ENCODE peak calls at places on chromosomes 16 and 17, in ten cellular contexts. K, Y, E, A, B, Q, U, V, X and O are unnamed samples.

GRCh38 chr16:26816885-26817571 is 249.7 kb upstream of the C16orf82 start:
- DNase-seq in K (no peak), A (no peak), Y (no peak), B (no peak), U (no peak), Q (no peak), E (no peak), V (peak; percentile 78), X (no peak), O (no peak)

GRCh38 chr17:78120971-78121800 is 7.4 kb downstream of the TMC6 start:
- DNase-seq in V (no peak), U (no peak), E (no peak), K (peak; percentile 79), X (no peak), Y (peak; percentile 50), B (no peak), A (no peak), Q (no peak), O (no peak)

GRCh38 chr16:11405331-11406176 is 60.3 kb downstream of the RMI2 start:
- DNase-seq in Y (peak; percentile 13), E (no peak), Q (no peak), K (peak; percentile 33), U (peak; percentile 36), X (no peak), B (no peak), V (peak; percentile 32), A (no peak), O (no peak)

GRCh38 chr17:65604070-65604469 is 42.6 kb upstream of the AXIN2 start:
- DNase-seq in B (no peak), X (no peak), A (no peak), Y (no peak), Q (no peak), K (no peak), U (no peak), V (no peak), E (no peak), O (no peak)

GRCh38 chr16:3718019-3718391 is 681 bp upstream of the TRAP1 start:
- DNase-seq in Y (no peak), X (no peak), Q (no peak), U (peak; percentile 4), V (no peak), A (no peak), B (no peak), K (no peak), E (no peak), O (no peak)

GRCh38 chr16:88008835-88009234 is 57.6 kb downstream of the BANP start:
- DNase-seq in A (peak; percentile 23), X (no peak), K (no peak), E (no peak), B (peak; percentile 10), V (no peak), Q (no peak), U (no peak), Y (no peak), O (no peak)

GRCh38 chr17:20955437-20956323 is 87.1 kb downstream of the USP22 start:
- DNase-seq in A (no peak), E (no peak), B (no peak), V (no peak), X (no peak), U (peak; percentile 64), Y (no peak), Q (no peak), K (no peak), O (no peak)

GRCh38 chr16:23434380-23434779 is 18.6 kb downstream of the COG7 start:
- DNase-seq in A (no peak), Y (no peak), X (no peak), U (peak; percentile 84), B (no peak), V (no peak), K (no peak), E (no peak), Q (no peak), O (no peak)

GRCh38 chr17:50575581-50576210 is 15.2 kb downstream of the CACNA1G start:
- DNase-seq in K (no peak), Y (no peak), Q (no peak), V (no peak), X (no peak), U (no peak), A (no peak), B (no peak), E (no peak), O (no peak)

GRCh38 chr16:12992066-12992465 is 90.7 kb downstream of the SHISA9 start:
- DNase-seq in U (no peak), E (no peak), B (no peak), K (no peak), V (no peak), Q (no peak), A (no peak), Y (no peak), X (no peak), O (no peak)

GRCh38 chr17:4116516-4116915 is 26.3 kb downstream of the ZZEF1 start:
- DNase-seq in V (no peak), U (no peak), Y (no peak), A (no peak), K (no peak), Q (no peak), E (no peak), B (no peak), X (no peak), O (no peak)

GRCh38 chr17:4119299-4119698 is 23.5 kb downstream of the ZZEF1 start:
- DNase-seq in U (no peak), Q (no peak), Y (no peak), E (no peak), V (no peak), K (no peak), X (no peak), B (no peak), A (no peak), O (no peak)

GRCh38 chr17:4120332-4120731 is 22.5 kb downstream of the ZZEF1 start:
- DNase-seq in X (no peak), E (no peak), K (no peak), A (no peak), Q (no peak), V (no peak), U (no peak), Y (no peak), B (no peak), O (no peak)

DNA sequence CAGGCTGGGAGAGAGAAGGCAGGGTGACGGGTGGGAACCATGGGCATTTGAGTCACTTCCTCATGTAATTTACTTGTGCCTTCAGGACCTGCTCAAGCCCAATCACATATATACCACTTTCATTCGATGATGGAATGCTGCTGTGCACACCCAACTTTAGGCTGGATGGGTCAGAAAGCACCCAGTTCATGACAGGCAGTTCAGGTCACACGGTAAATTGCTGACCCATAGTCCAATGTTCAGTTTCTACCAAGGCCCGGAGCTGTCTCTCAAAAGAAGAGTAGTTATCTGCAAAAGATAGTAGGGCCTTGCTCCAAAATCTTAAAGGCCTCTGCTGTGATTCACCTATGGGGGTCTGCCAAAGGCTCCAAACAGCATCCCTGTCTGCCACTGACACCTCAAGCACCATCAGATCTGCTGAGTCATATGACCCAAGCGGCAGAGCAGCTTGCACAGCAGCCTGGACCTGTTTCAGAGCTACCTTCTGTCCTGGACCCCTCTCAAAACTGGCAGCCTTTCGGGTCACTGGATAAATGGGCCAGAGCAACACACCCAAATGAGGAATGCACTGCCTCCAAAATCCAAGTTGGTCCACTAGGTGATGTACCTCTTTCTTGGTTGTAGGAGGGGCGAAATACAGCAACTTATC is 24.6 kb downstream of the ZZEF1 start:
- DNase-seq in Q (no peak), U (no peak), X (no peak), A (no peak), V (no peak), Y (no peak), B (no peak), K (no peak), E (no peak), O (no peak)
- H3K27me3 ChIP-seq in Q (no peaks in the 10 kb centered on the region), U (no peaks in the 10 kb centered on the region), X (no peaks in the 10 kb centered on the region), A (no peaks in the 10 kb centered on the region), V (no peaks in the 10 kb centered on the region), Y (no peaks in the 10 kb centered on the region), B (no peaks in the 10 kb centered on the region), K (no peaks in the 10 kb centered on the region), E (no peaks in the 10 kb centered on the region), O (no peaks in the 10 kb centered on the region)

DNA sequence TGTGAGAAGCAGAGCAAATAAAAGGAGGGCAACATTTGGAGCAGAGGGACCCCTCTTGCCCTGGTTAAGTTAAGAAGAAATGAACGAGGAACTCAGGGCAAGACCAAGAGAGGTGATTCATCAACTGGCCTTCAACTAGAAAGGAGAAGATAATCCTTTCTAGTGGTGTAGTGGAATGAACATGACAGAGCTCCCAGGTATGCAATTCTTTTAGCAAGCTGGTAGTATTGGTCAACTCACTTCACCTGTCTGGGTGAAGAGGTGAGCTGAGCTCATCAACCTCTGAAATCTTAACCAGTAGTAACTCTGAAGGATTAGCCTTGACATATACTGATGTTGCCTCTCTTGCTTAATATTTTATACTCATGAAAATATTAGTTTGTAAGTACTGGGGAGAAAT is 1024.7 kb upstream of the GOT2 start:
- DNase-seq in K (no peak), V (no peak), Y (no peak), B (no peak), Q (no peak), A (no peak), X (no peak), E (no peak), U (no peak), O (no peak)
- H3K9me3 ChIP-seq in K (no peaks in the 10 kb centered on the region), V (peaks cover 8% of the 10 kb centered on the region), Y (no peaks in the 10 kb centered on the region), B (no peaks in the 10 kb centered on the region), Q (no peaks in the 10 kb centered on the region), A (no peaks in the 10 kb centered on the region), X (no peaks in the 10 kb centered on the region), E (no peaks in the 10 kb centered on the region), U (no peaks in the 10 kb centered on the region), O (no peaks in the 10 kb centered on the region)

GRCh38 chr17:72118588-72119279 is 2.1 kb upstream of the SOX9 start:
- DNase-seq in K (no peak), A (peak; percentile 72), Y (no peak), B (peak; percentile 78), E (no peak), X (peak; percentile 73), U (peak; percentile 93), V (peak; percentile 63), Q (no peak), O (peak; percentile 72)
- H3K27me3 ChIP-seq in K (no peaks in the 10 kb centered on the region), A (peaks cover 45% of the 10 kb centered on the region), Y (peaks cover 9% of the 10 kb centered on the region), B (peaks cover 38% of the 10 kb centered on the region), E (peaks cover 85% of the 10 kb centered on the region), X (peaks cover 13% of the 10 kb centered on the region), U (peaks cover 91% of the 10 kb centered on the region), V (peaks cover 5% of the 10 kb centered on the region), Q (peaks cover 85% of the 10 kb centered on the region), O (peaks cover 4% of the 10 kb centered on the region)

DNA sequence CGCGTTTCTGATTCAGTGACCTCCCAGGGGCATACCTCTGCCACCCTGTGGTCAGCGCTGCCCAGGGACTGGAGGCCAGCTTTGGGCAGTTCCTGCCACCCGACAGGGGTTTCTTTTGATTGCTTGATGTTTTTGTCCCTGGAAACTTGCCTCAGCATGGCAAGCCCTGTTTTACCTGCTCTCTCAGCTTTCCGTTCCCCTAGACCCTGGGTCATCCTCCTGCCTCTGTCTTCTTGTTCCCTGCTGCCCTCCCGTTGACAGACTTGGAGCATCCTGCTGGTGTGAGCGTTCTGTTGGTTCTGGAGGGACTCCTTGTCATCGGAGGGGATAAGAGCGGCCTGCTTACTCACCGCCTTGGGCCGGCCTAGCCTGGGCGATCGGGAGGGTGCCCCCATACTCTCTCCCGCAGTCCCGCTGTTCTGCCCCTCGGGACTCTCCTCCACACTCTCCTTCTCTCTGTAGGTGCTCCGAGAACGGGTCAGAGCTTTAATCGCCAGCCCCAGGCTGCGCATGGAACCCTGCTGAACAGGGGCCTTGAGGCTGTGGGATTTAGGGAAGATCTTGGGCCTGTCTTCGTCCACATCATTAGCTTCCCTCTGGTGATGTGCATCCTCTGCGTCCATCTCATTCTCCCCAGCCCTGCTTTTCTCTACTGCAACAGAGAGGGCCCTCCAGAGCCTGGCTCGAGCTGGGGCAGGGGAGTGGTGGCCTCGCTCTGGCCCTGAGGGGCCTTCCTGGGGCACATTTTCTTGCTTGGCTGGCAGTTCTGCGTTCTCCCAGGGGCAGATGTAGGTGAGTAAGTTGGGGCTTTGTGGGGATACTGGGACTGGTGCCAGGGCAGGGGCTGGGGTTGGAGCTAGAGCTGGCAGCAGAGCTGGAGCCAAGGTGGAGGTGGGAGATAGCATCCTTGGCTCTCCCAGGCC is 13.7 kb downstream of the GPR179 start:
- DNase-seq in A (peak; percentile 39), K (no peak), B (no peak), X (no peak), V (no peak), U (no peak), Y (no peak), Q (no peak), E (peak; percentile 56), O (no peak)
- H3K9me3 ChIP-seq in A (no peaks in the 10 kb centered on the region), K (no peaks in the 10 kb centered on the region), B (no peaks in the 10 kb centered on the region), X (no peaks in the 10 kb centered on the region), V (no peaks in the 10 kb centered on the region), U (no peaks in the 10 kb centered on the region), Y (no peaks in the 10 kb centered on the region), Q (no peaks in the 10 kb centered on the region), E (no peaks in the 10 kb centered on the region), O (no peaks in the 10 kb centered on the region)